ENCODE peak calls at places on chromosomes 13 and 19, in seven cellular contexts. J is heart left ventricle, U is uterus, R is sigmoid colon, N is tibial nerve, O is breast epithelium, F is ovary. G is an unnamed sample. For H3K4me1, the result is how much of the 10 kb centered on the place peaks cover.

GRCh38 chr19:38273499-38273898 is 9.1 kb downstream of the SPINT2 start:
- DNase-seq in N (no peak), F (no peak), R (peak), U (no peak), O (no peak), J (no peak), G (no peak)

GRCh38 chr19:43490759-43491158 is 13.8 kb downstream of the PHLDB3 start:
- DNase-seq in N (no peak), R (no peak), F (no peak), U (no peak), O (no peak), J (no peak), G (no peak)

GRCh38 chr19:15279326-15279904 is 47.2 kb upstream of the EPHX3 start:
- DNase-seq in U (no peak), O (no peak), R (no peak), N (no peak), F (no peak), J (no peak), G (no peak)

GRCh38 chr19:45440873-45441654 is 17.3 kb upstream of the ERCC1 start:
- DNase-seq in F (no peak), R (no peak), J (no peak), N (no peak), O (no peak), U (no peak), G (no peak)

GRCh38 chr13:25210842-25211241 is 38.8 kb upstream of the AMER2 start:
- DNase-seq in O (no peak), R (no peak), F (no peak), N (no peak), U (no peak), J (no peak), G (no peak)

GRCh38 chr19:16584825-16585801 is 12.9 kb upstream of the SLC35E1 start:
- DNase-seq in U (no peak), R (no peak), J (no peak), F (no peak), O (no peak), N (no peak), G (no peak)

GRCh38 chr19:43763473-43763939 is 8.7 kb upstream of the SMG9 start:
- DNase-seq in O (no peak), N (no peak), U (no peak), J (peak), R (no peak), F (no peak), G (no peak)

GRCh38 chr13:82330499-82330898 is 1551.8 kb downstream of the SLITRK1 start:
- DNase-seq in U (no peak), F (no peak), O (no peak), R (no peak), N (no peak), J (no peak), G (no peak)

GRCh38 chr19:1489463-1489971 is 633 bp downstream of the PCSK4 start:
- DNase-seq in J (no peak), U (no peak), O (no peak), F (no peak), N (no peak), R (no peak), G (no peak)

GRCh38 chr13:100506154-100506553 is 82.4 kb downstream of the GGACT start:
- DNase-seq in U (no peak), J (no peak), O (no peak), F (no peak), R (no peak), N (no peak), G (no peak)

GRCh38 chr19:42122691-42123607 is 9.3 kb downstream of the POU2F2 start:
- DNase-seq in O (no peak), J (no peak), R (no peak), N (no peak), U (no peak), F (no peak), G (no peak)

GRCh38 chr13:30129411-30129810 is 177.9 kb downstream of the KATNAL1 start:
- DNase-seq in F (no peak), J (no peak), R (no peak), N (no peak), O (no peak), U (no peak), G (no peak)

GRCh38 chr13:37791699-37792098 is 77.9 kb downstream of the TRPC4 start:
- DNase-seq in N (no peak), F (no peak), U (no peak), J (no peak), O (no peak), R (no peak), G (no peak)

GRCh38 chr13:114146173-114146572 is 13.8 kb upstream of the RASA3 start:
- DNase-seq in O (no peak), F (no peak), R (peak), J (no peak), U (no peak), N (peak), G (no peak)

GRCh38 chr13:28753208-28753892 is 34.6 kb upstream of the SLC46A3 start:
- DNase-seq in R (peak), J (peak), U (no peak), N (peak), F (no peak), O (peak), G (no peak)

GRCh38 chr13:32829269-32829668 is 187.0 kb upstream of the KL start:
- DNase-seq in J (no peak), R (no peak), F (no peak), O (no peak), U (no peak), N (no peak), G (no peak)

GRCh38 chr19:6412111-6412999 is 12.3 kb downstream of the KHSRP start:
- DNase-seq in U (no peak), F (peak), R (peak), J (no peak), O (no peak), N (no peak), G (peak)

GRCh38 chr19:10419200-10419645 is 1.1 kb upstream of the PDE4A start:
- DNase-seq in J (no peak), R (no peak), O (no peak), U (no peak), F (no peak), N (no peak), G (peak)

GRCh38 chr13:86383561-86383960 is 584.3 kb upstream of the SLITRK6 start:
- DNase-seq in U (no peak), R (no peak), O (no peak), F (no peak), J (no peak), N (no peak), G (no peak)

GRCh38 chr13:45534604-45535003 is 69.9 kb downstream of the COG3 start:
- DNase-seq in O (no peak), F (no peak), R (no peak), J (no peak), U (no peak), N (no peak), G (no peak)

GRCh38 chr13:62653371-62653770 is 1237.7 kb upstream of the PCDH20 start:
- DNase-seq in O (no peak), R (no peak), F (no peak), U (no peak), J (no peak), N (no peak), G (no peak)

GRCh38 chr13:37316935-37317334 is 211.5 kb upstream of the CSNK1A1L start:
- DNase-seq in U (no peak), N (no peak), O (no peak), R (no peak), F (no peak), J (peak), G (no peak)

GRCh38 chr19:39602224-39602623 is at the start of gene LGALS13:
- DNase-seq in R (no peak), N (no peak), O (no peak), J (no peak), U (no peak), F (no peak), G (no peak)

GRCh38 chr19:33775731-33776487 is 20.8 kb upstream of the KCTD15 start:
- DNase-seq in N (no peak), O (no peak), R (no peak), U (no peak), F (no peak), J (no peak), G (no peak)

GRCh38 chr13:43905435-43906031 is 25.8 kb downstream of the LACC1 start:
- DNase-seq in R (no peak), J (no peak), O (no peak), U (peak), F (no peak), N (no peak), G (no peak)

GRCh38 chr19:38693380-38694223 is 46.2 kb downstream of the ACTN4 start:
- DNase-seq in J (peak), U (no peak), F (no peak), R (no peak), O (peak), N (no peak), G (peak)

GRCh38 chr13:53010374-53011105 is 18.1 kb upstream of the OLFM4 start:
- DNase-seq in F (no peak), O (peak), U (no peak), N (no peak), J (no peak), R (no peak), G (no peak)

GRCh38 chr13:98773921-98774320 is 21.4 kb upstream of the SLC15A1 start:
- DNase-seq in R (no peak), O (no peak), U (no peak), N (no peak), J (no peak), F (no peak), G (peak)

GRCh38 chr13:60411983-60412382 is 15.0 kb downstream of the TDRD3 start:
- DNase-seq in U (no peak), J (no peak), N (no peak), R (no peak), O (no peak), F (no peak), G (no peak)

DNA sequence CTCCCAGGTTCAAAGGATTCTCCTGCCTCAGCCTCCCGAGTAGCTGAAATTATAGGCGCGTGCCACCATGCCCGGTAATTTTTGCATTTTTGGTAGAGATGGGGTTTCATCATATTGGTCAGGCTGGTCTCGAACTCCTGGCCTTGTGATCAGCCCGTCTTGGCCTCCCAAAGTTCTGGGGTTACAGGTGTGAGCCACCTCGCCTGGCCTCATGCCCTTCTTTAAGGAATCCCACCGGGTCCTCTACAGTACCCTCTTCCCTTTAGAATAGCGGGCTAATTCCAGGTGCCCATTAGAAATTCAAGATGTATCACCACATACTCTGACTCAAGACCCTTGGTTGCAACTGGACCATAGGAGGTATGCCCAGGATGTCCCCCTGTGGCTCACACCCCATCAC is 74.2 kb upstream of the ZNF536 start:
- DNase-seq in R (no peak), U (no peak), F (no peak), J (no peak), O (no peak), N (no peak), G (no peak)
- H3K4me1 ChIP-seq in R (under half), U (under half), F (under half), J (under half), O (under half), N (under half), G (under half)

GRCh38 chr19:19138110-19138981 is at the start of gene TMEM161A:
- DNase-seq in R (peak), U (peak), F (peak), J (peak), N (peak), O (peak), G (peak)
- TF ChIP-seq POLR2A in R (peak), U (peak), F (peak), J (peak), N (no peak), O (no peak), G (peak)

DNA sequence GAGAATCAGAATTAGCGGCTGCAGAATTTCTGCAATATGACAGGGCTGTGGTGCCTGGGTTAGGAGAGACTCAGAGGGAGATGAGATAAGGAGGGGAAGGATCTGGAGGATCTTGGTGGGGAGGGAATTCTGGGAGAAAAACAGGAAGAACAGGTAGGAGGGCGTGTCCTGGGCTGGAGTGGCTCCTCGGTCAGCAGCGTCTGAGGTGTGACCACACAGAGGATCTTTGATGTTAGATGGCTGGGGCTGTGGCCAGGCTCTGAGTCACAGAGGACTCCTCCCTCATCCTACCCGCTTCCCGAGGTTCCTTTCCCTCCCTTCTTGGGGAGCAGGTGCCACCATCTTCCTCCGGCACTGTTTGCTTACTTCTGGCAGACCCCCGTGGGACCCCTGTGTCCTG is 6.4 kb upstream of the KLK6 start:
- DNase-seq in N (no peak), F (no peak), U (no peak), O (peak), R (no peak), J (no peak), G (no peak)
- H3K4me1 ChIP-seq in N (under half), F (under half), U (under half), O (under half), R (under half), J (under half), G (under half)

DNA sequence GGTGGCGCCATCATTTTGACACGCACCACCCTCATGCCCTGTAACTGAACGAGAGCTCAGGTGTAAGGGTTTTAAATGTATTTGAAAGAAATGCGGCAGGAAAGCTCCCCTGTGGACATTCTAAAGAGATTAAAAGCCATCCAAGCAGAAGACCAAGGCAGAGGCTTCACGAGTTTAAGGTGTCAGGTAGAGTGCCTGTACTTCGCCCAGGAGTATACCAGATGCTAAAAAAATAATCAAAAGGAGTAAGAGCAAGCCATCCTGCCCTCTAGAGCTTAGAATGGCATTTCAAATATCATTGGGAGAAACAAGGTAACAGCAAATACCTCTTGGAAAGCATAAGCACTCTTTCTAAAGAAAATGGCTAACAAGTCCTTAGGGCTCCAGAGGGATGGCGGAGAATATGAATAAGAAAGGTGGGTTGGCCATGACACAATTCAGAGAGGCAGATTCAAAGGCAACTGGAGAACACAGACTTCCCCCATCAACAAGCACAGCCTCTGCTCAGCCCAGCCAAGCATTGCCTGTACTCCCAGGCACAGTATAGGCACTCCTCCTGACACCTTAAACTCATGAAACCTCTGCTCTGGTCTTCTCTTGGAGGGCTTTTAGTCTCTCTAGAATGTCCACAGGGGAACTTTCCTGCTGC is 447.6 kb downstream of the SUCLA2 start:
- DNase-seq in J (no peak), O (no peak), R (no peak), U (no peak), F (no peak), N (no peak), G (no peak)
- TF ChIP-seq POLR2A in J (no peak), O (no peak), R (no peak), U (no peak), F (no peak), N (no peak), G (no peak)

GRCh38 chr19:13062317-13062716 is 40.3 kb downstream of the LYL1 start:
- DNase-seq in U (no peak), F (no peak), O (no peak), R (no peak), J (no peak), N (no peak), G (no peak)

GRCh38 chr19:13060964-13061927 is 41.4 kb downstream of the LYL1 start:
- DNase-seq in U (peak), N (peak), R (peak), F (peak), O (peak), J (peak), G (peak)

GRCh38 chr19:13066231-13066630 is 36.4 kb downstream of the LYL1 start:
- DNase-seq in N (no peak), U (no peak), F (no peak), R (no peak), J (no peak), O (no peak), G (no peak)

GRCh38 chr19:13063461-13064091 is 39.1 kb downstream of the LYL1 start:
- DNase-seq in R (no peak), F (no peak), J (peak), U (no peak), N (no peak), O (no peak), G (no peak)

GRCh38 chr19:13064092-13064489 is 38.6 kb downstream of the LYL1 start:
- DNase-seq in J (peak), O (no peak), R (no peak), N (no peak), F (no peak), U (no peak), G (no peak)
- H3K4me1 ChIP-seq in J (half or more), O (half or more), R (half or more), N (half or more), F (half or more), U (under half), G (under half)

GRCh38 chr13:93515267-93515666 is 288.7 kb downstream of the GPC6 start:
- DNase-seq in J (no peak), R (no peak), U (no peak), F (no peak), N (no peak), O (no peak), G (no peak)

GRCh38 chr13:93522486-93522885 is 295.9 kb downstream of the GPC6 start:
- DNase-seq in U (no peak), R (no peak), O (no peak), J (no peak), F (no peak), N (no peak), G (no peak)

GRCh38 chr13:93521307-93521706 is 294.7 kb downstream of the GPC6 start:
- DNase-seq in O (no peak), F (no peak), J (no peak), N (no peak), R (no peak), U (no peak), G (no peak)

DNA sequence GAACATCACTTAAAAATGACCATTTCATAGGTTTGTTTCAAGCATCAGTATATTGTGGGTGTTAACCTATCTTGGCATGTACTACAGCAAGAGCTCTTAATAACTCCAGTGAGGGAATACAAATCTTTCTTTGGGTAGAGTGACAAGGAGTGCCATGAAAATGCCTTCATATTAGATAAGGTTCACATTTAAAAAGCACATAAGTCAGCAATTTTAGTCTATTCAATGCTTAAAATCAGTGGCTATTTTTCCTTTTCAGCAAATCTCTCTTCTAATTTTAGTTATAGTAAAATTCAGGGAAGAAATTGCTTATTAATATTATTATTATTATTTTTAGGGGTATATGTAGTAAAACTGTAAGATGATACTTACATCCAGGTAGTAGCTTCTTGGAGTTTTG is 291.1 kb downstream of the GPC6 start:
- DNase-seq in J (no peak), F (no peak), R (no peak), N (no peak), O (no peak), U (no peak), G (no peak)
- TF ChIP-seq POLR2A in J (no peak), F (no peak), R (no peak), N (no peak), O (no peak), U (no peak), G (no peak)